ENCODE peak calls at places on chromosome 9, in nine cellular contexts. B is neural progenitor cell, K is sigmoid colon, F is Peyer's patch, R is osteoblast, Q is endodermal cell, I is IMR-90, E is tibial nerve, A is suprapubic skin. W is an unnamed sample.

GRCh38 chr9:128733256-128733655 is 9.3 kb upstream of the ZDHHC12 start:
- DNase-seq in Q (peak; percentile 98), A (no peak), B (peak; percentile 95), I (peak; percentile 81), F (peak; percentile 73), K (peak; percentile 75), E (peak; percentile 64), R (peak; percentile 96), W (peak; percentile 76)

GRCh38 chr9:32348289-32348688 is 36.2 kb upstream of the ACO1 start:
- DNase-seq in R (no peak), I (no peak), E (no peak), A (no peak), K (no peak), F (no peak), Q (no peak), B (no peak), W (no peak)

GRCh38 chr9:72592501-72593403 is 71.3 kb downstream of the TMC1 start:
- DNase-seq in B (peak; percentile 73), A (no peak), F (no peak), I (peak; percentile 72), Q (peak; percentile 56), R (no peak), E (peak; percentile 62), K (no peak), W (peak; percentile 46)

GRCh38 chr9:107839371-107839770 is 349.8 kb upstream of the KLF4 start:
- DNase-seq in K (no peak), B (no peak), Q (no peak), A (no peak), I (no peak), F (no peak), R (no peak), E (no peak), W (no peak)

GRCh38 chr9:92432350-92432749 is 8.1 kb upstream of the OMD start:
- DNase-seq in F (no peak), K (no peak), I (no peak), E (no peak), B (no peak), A (no peak), Q (no peak), R (no peak), W (no peak)

GRCh38 chr9:136599811-136600660 is 54.2 kb upstream of the NOTCH1 start:
- DNase-seq in K (no peak), Q (no peak), R (peak; percentile 87), F (no peak), A (no peak), I (no peak), E (no peak), B (no peak), W (no peak)

GRCh38 chr9:127129718-127130085 is 7.3 kb upstream of the ANGPTL2 start:
- DNase-seq in A (no peak), F (no peak), Q (no peak), B (no peak), K (peak; percentile 69), I (no peak), E (no peak), R (no peak), W (no peak)

GRCh38 chr9:77885104-77885672 is 146.4 kb downstream of the GNAQ start:
- DNase-seq in E (no peak), R (no peak), B (no peak), I (no peak), K (no peak), A (no peak), F (no peak), Q (no peak), W (no peak)

GRCh38 chr9:13432914-13433313 is 153.4 kb upstream of the MPDZ start:
- DNase-seq in I (no peak), K (no peak), E (no peak), R (no peak), B (no peak), F (no peak), Q (no peak), A (no peak), W (no peak)

GRCh38 chr9:4519604-4520003 is 29.3 kb downstream of the SLC1A1 start:
- DNase-seq in B (no peak), K (no peak), F (no peak), R (peak; percentile 42), E (no peak), I (no peak), A (no peak), Q (no peak), W (no peak)

GRCh38 chr9:36316629-36317317 is 58.5 kb upstream of the GNE start:
- DNase-seq in E (no peak), F (peak; percentile 63), R (no peak), K (no peak), A (no peak), Q (no peak), I (no peak), B (no peak), W (peak; percentile 21)

GRCh38 chr9:68704804-68705635 is at the start of gene PIP5K1B:
- DNase-seq in B (peak; percentile 90), E (no peak), R (peak; percentile 92), A (peak; percentile 68), F (peak; percentile 89), K (peak; percentile 83), Q (peak; percentile 92), I (peak; percentile 29), W (peak; percentile 87)

GRCh38 chr9:88387733-88388202 is 476 bp upstream of the SPIN1 start:
- DNase-seq in Q (no peak), B (no peak), K (peak; percentile 79), R (peak; percentile 86), F (peak; percentile 85), E (no peak), A (peak; percentile 68), I (peak; percentile 52), W (peak; percentile 61)

GRCh38 chr9:95508242-95508967 is 8.4 kb downstream of the PTCH1 start:
- DNase-seq in A (no peak), R (no peak), F (no peak), I (no peak), E (no peak), K (no peak), Q (peak; percentile 68), B (peak; percentile 70), W (peak; percentile 78)

GRCh38 chr9:89874351-89875321 is 269.8 kb downstream of the GADD45G start:
- DNase-seq in R (peak; percentile 80), F (peak; percentile 43), B (peak; percentile 38), K (peak; percentile 72), A (peak; percentile 30), I (no peak), E (no peak), Q (peak; percentile 40), W (peak; percentile 6)

GRCh38 chr9:120532475-120532874 is 47.5 kb downstream of the CDK5RAP2 start:
- DNase-seq in Q (no peak), E (peak; percentile 22), I (no peak), A (peak; percentile 84), B (no peak), R (no peak), F (peak; percentile 72), K (no peak), W (no peak)

GRCh38 chr9:121682926-121683485 is 31.6 kb downstream of the DAB2IP start:
- DNase-seq in E (no peak), R (peak; percentile 75), F (peak; percentile 28), I (no peak), A (no peak), B (no peak), K (no peak), Q (no peak), W (no peak)

GRCh38 chr9:79578891-79579290 is 7.1 kb downstream of the TLE4 start:
- DNase-seq in I (no peak), R (no peak), A (no peak), B (no peak), E (no peak), F (no peak), Q (no peak), K (no peak), W (no peak)

GRCh38 chr9:37037137-37037743 is 3.2 kb upstream of the PAX5 start:
- DNase-seq in K (no peak), B (peak; percentile 63), I (no peak), R (peak; percentile 83), F (no peak), Q (no peak), A (no peak), E (no peak), W (no peak)

GRCh38 chr9:112042769-112043168 is 132.3 kb downstream of the SUSD1 start:
- DNase-seq in F (no peak), B (no peak), K (no peak), I (no peak), R (no peak), E (no peak), A (no peak), Q (peak; percentile 20), W (no peak)

GRCh38 chr9:91407580-91408275 is 15.9 kb downstream of the NFIL3 start:
- DNase-seq in F (no peak), K (no peak), Q (no peak), E (no peak), B (no peak), A (no peak), R (peak; percentile 58), I (no peak), W (no peak)

GRCh38 chr9:127788337-127789011 is 2.6 kb downstream of the CDK9 start:
- DNase-seq in R (peak; percentile 60), F (no peak), Q (no peak), I (no peak), E (no peak), B (no peak), A (no peak), K (no peak), W (peak; percentile 71)

GRCh38 chr9:133614678-133615077 is 5.5 kb upstream of the FAM163B start:
- DNase-seq in B (no peak), I (no peak), E (no peak), F (no peak), K (no peak), Q (no peak), R (peak; percentile 52), A (no peak), W (no peak)
- H3K27me3 ChIP-seq in B (peaks cover 49% of the 10 kb centered on the region), I (peaks cover 53% of the 10 kb centered on the region), E (no peaks in the 10 kb centered on the region), F (no peaks in the 10 kb centered on the region), K (peaks cover 56% of the 10 kb centered on the region), Q (peaks cover 39% of the 10 kb centered on the region), R (peaks cover 42% of the 10 kb centered on the region), A (peaks cover 95% of the 10 kb centered on the region), W (peaks cover 4% of the 10 kb centered on the region)

GRCh38 chr9:137621131-137621757 is 2.4 kb downstream of the EHMT1 start:
- DNase-seq in R (peak; percentile 69), K (no peak), B (no peak), E (no peak), I (no peak), F (peak; percentile 16), A (no peak), Q (no peak), W (no peak)
- TF ChIP-seq CTCF in R (peak; percentile 35), K (no peak), B (peak; percentile 34), E (no peak), I (peak; percentile 38), F (peak; percentile 36), A (peak; percentile 38), Q (peak; percentile 68), W (peak; percentile 17)

DNA sequence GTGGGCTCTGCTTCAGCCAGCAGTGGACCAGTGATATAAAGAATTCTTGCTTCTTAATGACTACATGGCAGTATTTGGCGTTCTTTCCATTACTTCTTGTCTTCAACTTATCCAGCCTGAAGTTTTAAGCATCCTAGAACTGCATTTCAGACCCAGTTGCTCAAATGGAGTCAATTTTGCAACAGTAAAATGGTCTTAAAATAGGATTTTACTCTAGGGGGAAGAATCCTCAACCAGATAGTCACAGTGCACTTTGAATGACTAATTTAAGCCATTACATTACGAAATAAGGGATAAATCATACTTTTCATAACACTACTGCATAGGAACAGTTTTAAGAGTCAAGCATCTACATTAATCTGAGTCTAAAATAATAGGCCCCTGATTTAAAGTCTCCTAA is 1.5 kb upstream of the SMARCA2 start:
- DNase-seq in K (no peak), E (no peak), Q (no peak), A (no peak), F (no peak), R (peak; percentile 90), B (no peak), I (peak; percentile 38), W (no peak)
- H3K4me1 ChIP-seq in K (peaks cover 12% of the 10 kb centered on the region), E (peaks cover 9% of the 10 kb centered on the region), Q (no peaks in the 10 kb centered on the region), A (peaks cover 17% of the 10 kb centered on the region), F (peaks cover 10% of the 10 kb centered on the region), R (peaks cover 19% of the 10 kb centered on the region), B (peaks cover 13% of the 10 kb centered on the region), I (peaks cover 2% of the 10 kb centered on the region), W (no peaks in the 10 kb centered on the region)

GRCh38 chr9:138103824-138104206 is 226.2 kb downstream of the CACNA1B start:
- DNase-seq in F (no peak), R (no peak), B (no peak), E (no peak), Q (peak; percentile 35), A (peak; percentile 22), I (no peak), K (peak; percentile 57), W (no peak)
- H3K27me3 ChIP-seq in F (no peaks in the 10 kb centered on the region), R (no peaks in the 10 kb centered on the region), B (no peaks in the 10 kb centered on the region), E (no peaks in the 10 kb centered on the region), Q (no peaks in the 10 kb centered on the region), A (peaks cover 17% of the 10 kb centered on the region), I (no peaks in the 10 kb centered on the region), K (no peaks in the 10 kb centered on the region), W (no peaks in the 10 kb centered on the region)